ENCODE peak calls at places on chromosomes 2 and 18, in five cellular contexts. One of them, this sample, is unnamed.

GRCh38 chr2:59297829-59298228 is 1056.7 kb upstream of the FANCL start:
- DNase-seq in heart right ventricle: no peak
- DNase-seq in body of pancreas: no peak
- DNase-seq in hepatocyte: peak; percentile 17
- DNase-seq in neuronal stem cell: no peak
- DNase-seq in this sample: no peak

GRCh38 chr2:238337846-238338245 is 17.5 kb downstream of the TRAF3IP1 start:
- DNase-seq in heart right ventricle: no peak
- DNase-seq in body of pancreas: no peak
- DNase-seq in hepatocyte: no peak
- DNase-seq in neuronal stem cell: no peak
- DNase-seq in this sample: no peak

GRCh38 chr18:54269924-54270844 is 867 bp downstream of the POLI start:
- DNase-seq in heart right ventricle: peak; percentile 38
- DNase-seq in body of pancreas: peak; percentile 56
- DNase-seq in hepatocyte: peak; percentile 57
- DNase-seq in neuronal stem cell: no peak
- DNase-seq in this sample: no peak

GRCh38 chr2:88913280-88913679 is 221.8 kb downstream of the RPIA start:
- DNase-seq in heart right ventricle: no peak
- DNase-seq in body of pancreas: no peak
- DNase-seq in hepatocyte: no peak
- DNase-seq in neuronal stem cell: no peak
- DNase-seq in this sample: no peak

GRCh38 chr18:711330-711692 is 1.1 kb downstream of the ENOSF1 start:
- DNase-seq in heart right ventricle: no peak
- DNase-seq in body of pancreas: no peak
- DNase-seq in hepatocyte: no peak
- DNase-seq in neuronal stem cell: no peak
- DNase-seq in this sample: no peak

GRCh38 chr2:127067620-127068350 is 39.2 kb downstream of the BIN1 start:
- DNase-seq in heart right ventricle: peak; percentile 60
- DNase-seq in body of pancreas: peak; percentile 70
- DNase-seq in hepatocyte: peak; percentile 89
- DNase-seq in neuronal stem cell: peak; percentile 48
- DNase-seq in this sample: peak; percentile 82

GRCh38 chr2:99821039-99821438 is 321.4 kb downstream of the AFF3 start:
- DNase-seq in heart right ventricle: no peak
- DNase-seq in body of pancreas: no peak
- DNase-seq in hepatocyte: no peak
- DNase-seq in neuronal stem cell: no peak
- DNase-seq in this sample: no peak

GRCh38 chr2:240819404-240820013 is 510 bp downstream of the KIF1A start:
- DNase-seq in heart right ventricle: no peak
- DNase-seq in body of pancreas: peak; percentile 80
- DNase-seq in hepatocyte: peak; percentile 55
- DNase-seq in neuronal stem cell: peak; percentile 37
- DNase-seq in this sample: peak; percentile 68

GRCh38 chr2:105822186-105822585 is 77.5 kb downstream of the NCK2 start:
- DNase-seq in heart right ventricle: no peak
- DNase-seq in body of pancreas: no peak
- DNase-seq in hepatocyte: no peak
- DNase-seq in neuronal stem cell: no peak
- DNase-seq in this sample: no peak

GRCh38 chr2:26739514-26739913 is 24.6 kb upstream of the SLC35F6 start:
- DNase-seq in heart right ventricle: no peak
- DNase-seq in body of pancreas: no peak
- DNase-seq in hepatocyte: no peak
- DNase-seq in neuronal stem cell: no peak
- DNase-seq in this sample: no peak

GRCh38 chr2:117068371-117068770 is 746.1 kb upstream of the DDX18 start:
- DNase-seq in heart right ventricle: no peak
- DNase-seq in body of pancreas: no peak
- DNase-seq in hepatocyte: peak; percentile 31
- DNase-seq in neuronal stem cell: no peak
- DNase-seq in this sample: no peak

GRCh38 chr2:153386481-153386891 is 92.1 kb downstream of the RPRM start:
- DNase-seq in heart right ventricle: no peak
- DNase-seq in body of pancreas: no peak
- DNase-seq in hepatocyte: no peak
- DNase-seq in neuronal stem cell: no peak
- DNase-seq in this sample: no peak

GRCh38 chr2:234496835-234497591 is at the start of gene ARL4C:
- DNase-seq in heart right ventricle: peak; percentile 73
- DNase-seq in body of pancreas: peak; percentile 81
- DNase-seq in hepatocyte: peak; percentile 90
- DNase-seq in neuronal stem cell: peak; percentile 77
- DNase-seq in this sample: peak; percentile 80
- H3K4me3 ChIP-seq in heart right ventricle: peak within 1 kb of the TSS; percentile 33
- H3K4me3 ChIP-seq in body of pancreas: peak within 1 kb of the TSS; percentile 43
- H3K4me3 ChIP-seq in hepatocyte: peak within 1 kb of the TSS; percentile 81
- H3K4me3 ChIP-seq in neuronal stem cell: peak within 1 kb of the TSS; percentile 93
- H3K4me3 ChIP-seq in this sample: peak within 1 kb of the TSS; percentile 61

DNA sequence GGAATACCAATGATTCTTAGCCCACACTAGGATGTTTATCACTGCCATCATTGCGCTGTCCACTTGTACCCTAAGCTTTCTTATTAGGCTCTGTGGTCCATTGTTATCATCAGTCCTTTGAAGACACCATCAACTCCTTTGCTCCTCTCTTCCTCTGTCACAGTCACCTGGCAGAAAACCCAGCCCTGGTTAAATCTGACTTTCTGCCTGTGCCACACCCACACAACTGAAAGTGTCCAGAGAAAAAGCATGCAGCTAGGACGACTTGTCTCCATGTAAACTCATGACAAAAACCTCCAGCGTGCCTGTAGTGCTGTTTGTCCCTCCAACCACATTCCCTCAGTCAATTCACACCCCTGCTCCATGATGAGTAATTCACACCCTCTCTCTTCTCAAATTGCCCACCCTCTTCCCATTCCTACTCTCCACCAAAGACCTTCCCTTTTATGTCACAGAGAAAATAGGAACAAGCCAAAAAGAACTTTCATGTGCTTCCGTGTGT is 297.4 kb upstream of the MGAT5 start:
- DNase-seq in heart right ventricle: no peak
- DNase-seq in body of pancreas: no peak
- DNase-seq in hepatocyte: no peak
- DNase-seq in neuronal stem cell: no peak
- DNase-seq in this sample: no peak
- H3K4me3 ChIP-seq in heart right ventricle: no peak overlapping the region
- H3K4me3 ChIP-seq in body of pancreas: no peak overlapping the region
- H3K4me3 ChIP-seq in hepatocyte: no peak overlapping the region
- H3K4me3 ChIP-seq in neuronal stem cell: no peak overlapping the region
- H3K4me3 ChIP-seq in this sample: no peak overlapping the region

GRCh38 chr18:33854086-33854826 is 276.2 kb downstream of the ASXL3 start:
- DNase-seq in heart right ventricle: no peak
- DNase-seq in body of pancreas: no peak
- DNase-seq in hepatocyte: no peak
- DNase-seq in neuronal stem cell: no peak
- DNase-seq in this sample: no peak
- H3K4me3 ChIP-seq in heart right ventricle: no peak overlapping the region
- H3K4me3 ChIP-seq in body of pancreas: no peak overlapping the region
- H3K4me3 ChIP-seq in hepatocyte: no peak overlapping the region
- H3K4me3 ChIP-seq in neuronal stem cell: no peak overlapping the region
- H3K4me3 ChIP-seq in this sample: no peak overlapping the region

GRCh38 chr18:10560457-10561045 is 34.7 kb downstream of the NAPG start:
- DNase-seq in heart right ventricle: peak; percentile 76
- DNase-seq in body of pancreas: peak; percentile 86
- DNase-seq in hepatocyte: peak; percentile 85
- DNase-seq in neuronal stem cell: peak; percentile 69
- DNase-seq in this sample: peak; percentile 47

GRCh38 chr18:10558967-10559298 is 33.1 kb downstream of the NAPG start:
- DNase-seq in heart right ventricle: no peak
- DNase-seq in body of pancreas: no peak
- DNase-seq in hepatocyte: no peak
- DNase-seq in neuronal stem cell: no peak
- DNase-seq in this sample: no peak

GRCh38 chr18:10558243-10558966 is 32.6 kb downstream of the NAPG start:
- DNase-seq in heart right ventricle: no peak
- DNase-seq in body of pancreas: no peak
- DNase-seq in hepatocyte: no peak
- DNase-seq in neuronal stem cell: no peak
- DNase-seq in this sample: no peak

GRCh38 chr18:10557085-10557677 is 31.4 kb downstream of the NAPG start:
- DNase-seq in heart right ventricle: no peak
- DNase-seq in body of pancreas: no peak
- DNase-seq in hepatocyte: no peak
- DNase-seq in neuronal stem cell: no peak
- DNase-seq in this sample: no peak

DNA sequence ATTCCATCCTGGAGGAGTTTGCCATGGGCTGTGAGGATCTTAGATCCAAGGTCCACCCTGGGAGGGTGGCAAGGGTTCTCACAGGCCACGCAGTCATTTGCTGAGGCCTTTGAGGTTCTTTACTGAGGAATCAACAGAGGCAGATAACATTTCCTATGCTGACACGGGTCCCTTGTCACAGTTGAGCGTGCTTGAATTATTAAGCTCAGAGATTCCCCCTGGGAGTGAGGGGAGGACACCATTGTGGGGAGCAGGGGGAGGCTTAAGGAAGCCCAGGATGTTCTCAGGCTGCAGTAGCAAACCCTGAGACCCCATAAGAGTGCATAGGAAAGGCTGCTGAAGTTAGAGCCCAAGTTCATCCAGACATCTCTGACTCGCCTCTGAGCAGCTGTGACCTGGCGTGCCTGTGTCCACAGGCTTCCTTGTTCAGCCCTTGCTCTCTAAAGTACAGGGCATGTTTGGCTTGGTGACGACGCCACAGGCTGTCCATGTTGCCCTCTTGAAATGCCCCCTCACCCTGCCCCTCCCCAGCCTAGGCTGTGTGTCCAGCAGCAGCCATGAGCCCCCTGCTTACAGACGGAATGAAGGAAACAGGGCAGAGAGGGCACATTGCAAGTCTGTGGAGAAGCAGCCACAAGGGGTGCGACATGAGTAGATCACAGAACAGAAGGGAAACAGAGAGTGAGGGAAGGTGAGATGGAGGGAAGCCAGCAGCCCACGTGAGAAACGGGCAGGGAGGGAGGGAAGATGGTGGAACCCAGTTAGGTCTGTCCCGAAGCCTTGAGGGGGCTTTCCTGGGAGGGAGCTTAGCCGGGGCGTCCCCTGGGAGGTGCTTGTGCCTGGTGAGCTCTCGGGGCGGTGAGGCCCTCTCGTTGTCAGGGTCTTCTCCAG is 34.0 kb downstream of the NAPG start:
- DNase-seq in heart right ventricle: no peak
- DNase-seq in body of pancreas: peak; percentile 28
- DNase-seq in hepatocyte: no peak
- DNase-seq in neuronal stem cell: no peak
- DNase-seq in this sample: no peak
- H3K4me3 ChIP-seq in heart right ventricle: no peak overlapping the region
- H3K4me3 ChIP-seq in body of pancreas: no peak overlapping the region
- H3K4me3 ChIP-seq in hepatocyte: no peak overlapping the region
- H3K4me3 ChIP-seq in neuronal stem cell: no peak overlapping the region
- H3K4me3 ChIP-seq in this sample: no peak overlapping the region

DNA sequence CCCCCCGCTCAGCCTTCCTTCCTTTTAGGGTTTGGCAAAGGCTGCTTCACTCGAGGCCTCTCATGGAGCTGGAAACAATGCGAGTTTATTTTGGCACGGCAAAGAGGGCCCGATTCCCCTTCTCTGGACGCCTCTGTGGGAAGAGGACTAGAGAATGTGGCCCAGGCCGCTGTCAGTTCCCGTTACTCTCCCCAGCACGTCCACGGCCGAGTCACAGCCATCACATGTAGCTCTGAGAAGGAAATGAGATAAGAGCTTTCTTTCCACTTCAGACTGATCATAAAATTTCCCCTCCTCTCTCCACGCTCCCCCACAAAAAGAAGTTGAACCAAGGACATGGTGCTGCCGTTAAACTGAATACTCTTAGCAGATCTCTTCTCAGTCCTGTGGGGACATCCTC is 101.4 kb downstream of the MCFD2 start:
- DNase-seq in heart right ventricle: peak; percentile 92
- DNase-seq in body of pancreas: peak; percentile 29
- DNase-seq in hepatocyte: peak; percentile 30
- DNase-seq in neuronal stem cell: no peak
- DNase-seq in this sample: no peak
- H3K4me3 ChIP-seq in heart right ventricle: no peak overlapping the region
- H3K4me3 ChIP-seq in body of pancreas: no peak overlapping the region
- H3K4me3 ChIP-seq in hepatocyte: no peak overlapping the region
- H3K4me3 ChIP-seq in neuronal stem cell: no peak overlapping the region
- H3K4me3 ChIP-seq in this sample: no peak overlapping the region

This sample was measured in HAP-1.